ENCODE peak calls at places on chromosomes 7 and 10, in six cellular contexts. S is IMR-90; Y is HCT116; A is CD8-positive, alpha-beta T cell; N is esophagus squamous epithelium; X is transverse colon. K is an unnamed sample. For H3K36me3, the result is how much of the 10 kb centered on the place peaks cover.

GRCh38 chr10:116907588-116907987 is 58.3 kb downstream of the ENO4 start:
- DNase-seq in S (no peak), Y (no peak), A (no peak), N (no peak), X (no peak), K (no peak)

GRCh38 chr7:1693419-1693990 is 23.4 kb downstream of the ELFN1 start:
- DNase-seq in S (no peak), Y (no peak), A (peak), N (no peak), X (no peak), K (no peak)

GRCh38 chr7:17745588-17745987 is 194.7 kb downstream of the SNX13 start:
- DNase-seq in S (no peak), Y (no peak), A (no peak), N (no peak), X (no peak), K (no peak)

GRCh38 chr7:51593638-51594037 is 277.0 kb upstream of the COBL start:
- DNase-seq in S (no peak), Y (no peak), A (no peak), N (no peak), X (no peak), K (no peak)

GRCh38 chr7:29564455-29565185 is 985 bp downstream of the PRR15 start:
- DNase-seq in S (peak), Y (no peak), A (no peak), N (no peak), X (peak), K (peak)

GRCh38 chr10:21300546-21300945 is 224.9 kb downstream of the SKIDA1 start:
- DNase-seq in S (no peak), Y (no peak), A (no peak), N (no peak), X (no peak), K (no peak)

GRCh38 chr7:19900118-19900517 is 126.7 kb upstream of the TMEM196 start:
- DNase-seq in S (no peak), Y (no peak), A (no peak), N (no peak), X (no peak), K (no peak)

GRCh38 chr10:1162481-1163203 is 106.5 kb downstream of the WDR37 start:
- DNase-seq in S (no peak), Y (no peak), A (no peak), N (no peak), X (no peak), K (no peak)

GRCh38 chr10:131442271-131442670 is 130.8 kb upstream of the TCERG1L start:
- DNase-seq in S (no peak), Y (no peak), A (no peak), N (no peak), X (no peak), K (no peak)

GRCh38 chr10:51748959-51749358 is 49.6 kb upstream of the CSTF2T start:
- DNase-seq in S (peak), Y (no peak), A (no peak), N (no peak), X (no peak), K (no peak)

GRCh38 chr7:112481833-112482669 is 1.3 kb downstream of the LSMEM1 start:
- DNase-seq in S (peak), Y (peak), A (no peak), N (no peak), X (peak), K (peak)

GRCh38 chr10:119199231-119199992 is 8.0 kb upstream of the GRK5 start:
- DNase-seq in S (peak), Y (peak), A (peak), N (no peak), X (peak), K (peak)

GRCh38 chr7:111029141-111029572 is 61.8 kb upstream of the LRRN3 start:
- DNase-seq in S (no peak), Y (no peak), A (no peak), N (no peak), X (no peak), K (no peak)

GRCh38 chr7:145050415-145050814 is 214.6 kb upstream of the TPK1 start:
- DNase-seq in S (no peak), Y (no peak), A (no peak), N (no peak), X (no peak), K (peak)

GRCh38 chr10:22573820-22574569 is 140.4 kb downstream of the PIP4K2A start:
- DNase-seq in S (peak), Y (peak), A (peak), N (no peak), X (no peak), K (peak)

GRCh38 chr7:82945480-82945879 is 217.2 kb downstream of the PCLO start:
- DNase-seq in S (no peak), Y (no peak), A (no peak), N (no peak), X (no peak), K (peak)

GRCh38 chr10:15433850-15434537 is 62.9 kb upstream of the FAM171A1 start:
- DNase-seq in S (peak), Y (peak), A (peak), N (no peak), X (no peak), K (peak)

GRCh38 chr7:55423277-55423711 is 58.2 kb downstream of the LANCL2 start:
- DNase-seq in S (peak), Y (no peak), A (no peak), N (no peak), X (no peak), K (peak)

GRCh38 chr7:44393238-44394111 is 68.1 kb upstream of the CAMK2B start:
- DNase-seq in S (no peak), Y (no peak), A (no peak), N (no peak), X (no peak), K (no peak)

GRCh38 chr7:2717293-2717904 is 29.4 kb downstream of the AMZ1 start:
- DNase-seq in S (peak), Y (no peak), A (no peak), N (no peak), X (peak), K (peak)

GRCh38 chr10:113666682-113667252 is 2.9 kb upstream of the NRAP start:
- DNase-seq in S (peak), Y (no peak), A (no peak), N (no peak), X (no peak), K (peak)

GRCh38 chr10:36650274-36650673 is 475.1 kb upstream of the ANKRD30A start:
- DNase-seq in S (no peak), Y (no peak), A (no peak), N (no peak), X (no peak), K (no peak)

GRCh38 chr10:36647540-36647939 is 477.9 kb upstream of the ANKRD30A start:
- DNase-seq in S (no peak), Y (no peak), A (no peak), N (no peak), X (no peak), K (no peak)
- H3K4me3 ChIP-seq in S (no peak), Y (no peak), A (no peak), N (no peak), X (no peak), K (no peak)

GRCh38 chr10:133523631-133524203 is 3.4 kb upstream of the CYP2E1 start:
- DNase-seq in S (no peak), Y (peak), A (no peak), N (no peak), X (no peak), K (peak)
- TF ChIP-seq CTCF in S (no peak), Y (no peak), A (no peak), N (no peak), X (no peak), K (no peak)

GRCh38 chr7:158685727-158686126 is 18.9 kb downstream of the NCAPG2 start:
- DNase-seq in S (peak), Y (no peak), A (no peak), N (no peak), X (no peak), K (no peak)

GRCh38 chr7:158684329-158684728 is 20.3 kb downstream of the NCAPG2 start:
- DNase-seq in S (peak), Y (no peak), A (no peak), N (no peak), X (no peak), K (no peak)

GRCh38 chr7:158689500-158689899 is 15.1 kb downstream of the NCAPG2 start:
- DNase-seq in S (no peak), Y (no peak), A (no peak), N (no peak), X (no peak), K (no peak)

GRCh38 chr7:158683541-158683940 is 21.1 kb downstream of the NCAPG2 start:
- DNase-seq in S (peak), Y (no peak), A (no peak), N (no peak), X (no peak), K (no peak)

GRCh38 chr7:158687406-158687805 is 17.2 kb downstream of the NCAPG2 start:
- DNase-seq in S (no peak), Y (no peak), A (no peak), N (no peak), X (no peak), K (no peak)
- H3K36me3 ChIP-seq in S (under half), Y (under half), A (under half), N (half or more), X (under half), K (under half)

GRCh38 chr10:91420868-91421267 is 10.7 kb downstream of the HECTD2 start:
- DNase-seq in S (peak), Y (no peak), A (no peak), N (no peak), X (no peak), K (peak)
- H3K4me3 ChIP-seq in S (no peak), Y (no peak), A (no peak), N (no peak), X (no peak), K (no peak)

K was measured in bronchial epithelial cell.